ENCODE peak calls at places on chromosomes 13 and 19, in four cellular contexts. One of them, this sample, is unnamed.
A peak's percentile ranks its signal among the peaks of the same experiment; 100 is the strongest.

GRCh38 chr13:113493315-113493951 is 2.9 kb upstream of the DCUN1D2 start:
- DNase-seq in heart left ventricle: no peak
- DNase-seq in tibial artery: no peak
- DNase-seq in thyroid gland: no peak
- DNase-seq in this sample: peak; percentile 95

GRCh38 chr19:1250374-1251232 is 2.2 kb downstream of the MIDN start:
- DNase-seq in heart left ventricle: peak; percentile 82
- DNase-seq in tibial artery: no peak
- DNase-seq in thyroid gland: peak; percentile 57
- DNase-seq in this sample: peak; percentile 64

GRCh38 chr19:1296575-1297271 is 11.1 kb downstream of the EFNA2 start:
- DNase-seq in heart left ventricle: no peak
- DNase-seq in tibial artery: no peak
- DNase-seq in thyroid gland: no peak
- DNase-seq in this sample: no peak

GRCh38 chr13:74115138-74115537 is 19.1 kb downstream of the KLF12 start:
- DNase-seq in heart left ventricle: no peak
- DNase-seq in tibial artery: no peak
- DNase-seq in thyroid gland: no peak
- DNase-seq in this sample: peak; percentile 68

GRCh38 chr19:2795827-2796658 is 10.7 kb downstream of the THOP1 start:
- DNase-seq in heart left ventricle: no peak
- DNase-seq in tibial artery: no peak
- DNase-seq in thyroid gland: no peak
- DNase-seq in this sample: no peak

GRCh38 chr13:29993196-29993595 is 142.8 kb upstream of the UBL3 start:
- DNase-seq in heart left ventricle: no peak
- DNase-seq in tibial artery: no peak
- DNase-seq in thyroid gland: no peak
- DNase-seq in this sample: no peak

GRCh38 chr19:1258707-1259205 is 10.4 kb downstream of the MIDN start:
- DNase-seq in heart left ventricle: no peak
- DNase-seq in tibial artery: no peak
- DNase-seq in thyroid gland: no peak
- DNase-seq in this sample: no peak

GRCh38 chr19:18290250-18291018 is 9.0 kb upstream of the JUND start:
- DNase-seq in heart left ventricle: no peak
- DNase-seq in tibial artery: no peak
- DNase-seq in thyroid gland: no peak
- DNase-seq in this sample: peak; percentile 35

GRCh38 chr19:17530586-17530985 is 19.1 kb downstream of the PGLS start:
- DNase-seq in heart left ventricle: no peak
- DNase-seq in tibial artery: no peak
- DNase-seq in thyroid gland: no peak
- DNase-seq in this sample: no peak

GRCh38 chr19:12721656-12722565 is 1.8 kb downstream of the TNPO2 start:
- DNase-seq in heart left ventricle: peak; percentile 76
- DNase-seq in tibial artery: peak; percentile 68
- DNase-seq in thyroid gland: peak; percentile 69
- DNase-seq in this sample: peak; percentile 89

GRCh38 chr19:610801-611505 is 21.3 kb downstream of the HCN2 start:
- DNase-seq in heart left ventricle: peak; percentile 72
- DNase-seq in tibial artery: no peak
- DNase-seq in thyroid gland: no peak
- DNase-seq in this sample: peak; percentile 65

GRCh38 chr13:27853345-27853744 is 61.1 kb downstream of the GSX1 start:
- DNase-seq in heart left ventricle: no peak
- DNase-seq in tibial artery: no peak
- DNase-seq in thyroid gland: no peak
- DNase-seq in this sample: no peak

GRCh38 chr13:47611664-47612288 is 389.3 kb downstream of the SUCLA2 start:
- DNase-seq in heart left ventricle: no peak
- DNase-seq in tibial artery: no peak
- DNase-seq in thyroid gland: no peak
- DNase-seq in this sample: no peak

GRCh38 chr13:42876270-42876714 is 94.9 kb downstream of the FAM216B start:
- DNase-seq in heart left ventricle: no peak
- DNase-seq in tibial artery: no peak
- DNase-seq in thyroid gland: no peak
- DNase-seq in this sample: no peak

GRCh38 chr19:33350538-33351309 is 22.8 kb upstream of the CEBPG start:
- DNase-seq in heart left ventricle: no peak
- DNase-seq in tibial artery: peak; percentile 67
- DNase-seq in thyroid gland: no peak
- DNase-seq in this sample: peak; percentile 14

GRCh38 chr13:112690242-112690943 is 555 bp downstream of the ATP11A start:
- DNase-seq in heart left ventricle: peak; percentile 53
- DNase-seq in tibial artery: no peak
- DNase-seq in thyroid gland: peak; percentile 65
- DNase-seq in this sample: peak; percentile 55

GRCh38 chr13:111981006-111981405 is 85.9 kb upstream of the SOX1 start:
- DNase-seq in heart left ventricle: no peak
- DNase-seq in tibial artery: no peak
- DNase-seq in thyroid gland: no peak
- DNase-seq in this sample: no peak

GRCh38 chr13:110326263-110326904 is 19.3 kb downstream of the COL4A2 start:
- DNase-seq in heart left ventricle: no peak
- DNase-seq in tibial artery: no peak
- DNase-seq in thyroid gland: no peak
- DNase-seq in this sample: no peak

GRCh38 chr13:91836554-91836953 is 438.1 kb downstream of the GPC5 start:
- DNase-seq in heart left ventricle: no peak
- DNase-seq in tibial artery: no peak
- DNase-seq in thyroid gland: no peak
- DNase-seq in this sample: no peak

GRCh38 chr19:17450264-17451075 is 2.0 kb upstream of the TMEM221 start:
- DNase-seq in heart left ventricle: no peak
- DNase-seq in tibial artery: no peak
- DNase-seq in thyroid gland: no peak
- DNase-seq in this sample: no peak

GRCh38 chr13:36297259-36297599 is 385 bp downstream of the CCDC169 start:
- DNase-seq in heart left ventricle: no peak
- DNase-seq in tibial artery: no peak
- DNase-seq in thyroid gland: no peak
- DNase-seq in this sample: peak; percentile 61

GRCh38 chr13:70394149-70394548 is 285.9 kb upstream of the KLHL1 start:
- DNase-seq in heart left ventricle: no peak
- DNase-seq in tibial artery: no peak
- DNase-seq in thyroid gland: no peak
- DNase-seq in this sample: no peak

GRCh38 chr13:46382224-46382623 is 4.8 kb downstream of the RUBCNL start:
- DNase-seq in heart left ventricle: no peak
- DNase-seq in tibial artery: no peak
- DNase-seq in thyroid gland: no peak
- DNase-seq in this sample: no peak

GRCh38 chr19:13165091-13165997 is 15.1 kb downstream of the IER2 start:
- DNase-seq in heart left ventricle: no peak
- DNase-seq in tibial artery: no peak
- DNase-seq in thyroid gland: no peak
- DNase-seq in this sample: no peak

GRCh38 chr19:16814526-16815100 is 14.6 kb upstream of the SIN3B start:
- DNase-seq in heart left ventricle: no peak
- DNase-seq in tibial artery: no peak
- DNase-seq in thyroid gland: no peak
- DNase-seq in this sample: peak; percentile 29

GRCh38 chr19:2424686-2425621 is 2.4 kb downstream of the TIMM13 start:
- DNase-seq in heart left ventricle: no peak
- DNase-seq in tibial artery: no peak
- DNase-seq in thyroid gland: no peak
- DNase-seq in this sample: peak; percentile 69

GRCh38 chr13:98570929-98571372 is 6.0 kb downstream of the STK24 start:
- DNase-seq in heart left ventricle: no peak
- DNase-seq in tibial artery: no peak
- DNase-seq in thyroid gland: peak; percentile 43
- DNase-seq in this sample: no peak

GRCh38 chr19:31392514-31392913 is 43.3 kb upstream of the TSHZ3 start:
- DNase-seq in heart left ventricle: no peak
- DNase-seq in tibial artery: no peak
- DNase-seq in thyroid gland: no peak
- DNase-seq in this sample: peak; percentile 51

GRCh38 chr19:21593934-21594844 is 88.8 kb downstream of the ZNF429 start:
- DNase-seq in heart left ventricle: peak; percentile 41
- DNase-seq in tibial artery: peak; percentile 32
- DNase-seq in thyroid gland: no peak
- DNase-seq in this sample: no peak

GRCh38 chr19:16470911-16471811 is 609 bp downstream of the EPS15L1 start:
- DNase-seq in heart left ventricle: peak; percentile 27
- DNase-seq in tibial artery: peak; percentile 36
- DNase-seq in thyroid gland: no peak
- DNase-seq in this sample: peak; percentile 55

GRCh38 chr13:94305463-94305862 is 174.0 kb downstream of the DCT start:
- DNase-seq in heart left ventricle: no peak
- DNase-seq in tibial artery: peak; percentile 39
- DNase-seq in thyroid gland: no peak
- DNase-seq in this sample: peak; percentile 70

GRCh38 chr19:46495789-46496099 is at the start of gene PNMA8B:
- DNase-seq in heart left ventricle: peak; percentile 55
- DNase-seq in tibial artery: no peak
- DNase-seq in thyroid gland: peak; percentile 83
- DNase-seq in this sample: peak; percentile 71

GRCh38 chr19:35497406-35497805 is 7.1 kb upstream of the KRTDAP start:
- DNase-seq in heart left ventricle: no peak
- DNase-seq in tibial artery: no peak
- DNase-seq in thyroid gland: no peak
- DNase-seq in this sample: no peak

GRCh38 chr19:1146858-1147780 is 26.9 kb downstream of the SBNO2 start:
- DNase-seq in heart left ventricle: no peak
- DNase-seq in tibial artery: no peak
- DNase-seq in thyroid gland: no peak
- DNase-seq in this sample: no peak

DNA sequence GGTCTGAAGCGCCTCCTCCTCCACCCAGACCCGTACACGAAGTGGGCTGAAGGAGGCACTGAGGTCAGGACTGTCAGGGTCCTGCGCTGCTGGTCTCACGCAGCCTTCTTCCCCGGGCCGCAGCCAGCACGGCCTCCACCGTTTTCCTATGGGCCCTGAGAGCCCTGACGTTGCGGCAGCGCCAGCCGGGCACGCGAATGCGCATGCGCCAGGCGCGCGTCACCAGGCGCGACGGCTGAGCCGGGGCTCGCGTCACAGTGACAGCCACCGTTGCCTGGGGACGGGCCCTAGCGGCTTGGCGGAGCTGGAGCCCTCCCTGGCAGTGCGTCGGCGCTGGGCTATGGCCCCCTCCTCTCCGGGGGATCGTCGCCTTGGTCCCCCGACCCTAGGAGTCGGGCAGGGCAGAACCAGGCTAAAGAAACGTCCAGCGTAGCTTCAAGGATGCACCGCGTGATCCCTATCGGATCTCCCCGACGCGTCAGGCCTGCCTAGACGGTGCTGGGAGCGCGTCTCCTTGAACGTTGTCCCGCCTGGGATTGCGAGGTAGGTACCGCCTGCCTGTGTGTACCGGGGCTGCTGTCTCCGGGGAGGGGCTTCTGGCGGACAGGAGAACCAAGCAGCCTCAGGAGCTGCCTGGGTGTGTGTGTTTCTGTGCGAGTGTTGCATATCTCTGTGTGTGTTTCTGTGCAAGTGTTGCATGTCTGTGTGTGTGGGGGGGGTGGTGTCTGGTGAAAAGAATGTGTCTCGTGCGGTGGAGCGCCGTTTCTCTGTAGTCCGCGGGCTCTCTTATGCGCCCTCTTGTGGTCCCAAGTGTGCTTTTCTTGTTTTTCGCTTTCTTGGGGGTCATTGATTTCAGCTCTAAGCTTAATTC is 43.2 kb downstream of the ZNF571 start:
- DNase-seq in heart left ventricle: peak; percentile 62
- DNase-seq in tibial artery: no peak
- DNase-seq in thyroid gland: no peak
- DNase-seq in this sample: peak; percentile 18
- H3K4me3 ChIP-seq in heart left ventricle: peak overlapping the region; percentile 65
- H3K4me3 ChIP-seq in tibial artery: no peak overlapping the region
- H3K4me3 ChIP-seq in thyroid gland: no peak overlapping the region
- H3K4me3 ChIP-seq in this sample: peak overlapping the region; percentile 70

GRCh38 chr19:39400997-39401548 is 5.6 kb upstream of the ZFP36 start:
- DNase-seq in heart left ventricle: no peak
- DNase-seq in tibial artery: no peak
- DNase-seq in thyroid gland: no peak
- DNase-seq in this sample: no peak

GRCh38 chr19:39399684-39400465 is 6.8 kb upstream of the ZFP36 start:
- DNase-seq in heart left ventricle: no peak
- DNase-seq in tibial artery: no peak
- DNase-seq in thyroid gland: peak; percentile 93
- DNase-seq in this sample: no peak

GRCh38 chr19:39397360-39398296 is 6.5 kb downstream of the MED29 start:
- DNase-seq in heart left ventricle: peak; percentile 90
- DNase-seq in tibial artery: peak; percentile 91
- DNase-seq in thyroid gland: peak; percentile 85
- DNase-seq in this sample: peak; percentile 94

GRCh38 chr19:39401549-39402416 is 4.9 kb upstream of the ZFP36 start:
- DNase-seq in heart left ventricle: no peak
- DNase-seq in tibial artery: peak; percentile 64
- DNase-seq in thyroid gland: peak; percentile 35
- DNase-seq in this sample: peak; percentile 44

DNA sequence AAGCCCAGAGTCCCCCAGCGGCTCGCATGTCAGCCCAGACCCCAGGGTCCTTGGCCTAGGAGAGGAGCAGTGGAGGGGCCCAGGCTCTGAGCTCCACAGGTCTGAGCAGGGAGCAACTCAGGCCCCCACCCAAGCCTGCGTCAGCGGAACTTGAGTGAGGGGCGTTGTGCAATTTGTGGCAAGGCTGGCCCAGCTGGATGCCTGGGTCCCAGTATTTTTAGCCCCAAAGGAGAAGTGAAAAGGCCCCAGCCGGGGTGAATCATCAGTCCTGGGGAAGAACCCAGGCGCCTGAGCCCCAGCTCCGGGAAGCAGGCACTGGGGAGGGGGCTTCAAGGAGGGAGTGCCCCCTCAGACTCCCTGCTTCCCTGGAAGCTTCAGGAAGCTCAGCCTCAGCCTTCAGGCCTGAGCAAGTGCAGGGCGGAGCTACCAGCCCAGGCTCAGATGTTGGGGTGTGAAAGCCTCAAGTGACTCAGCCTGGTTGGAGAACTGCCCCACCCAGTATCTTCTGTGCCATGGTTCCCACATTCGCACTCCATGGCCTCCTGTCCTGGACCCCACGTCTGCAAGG is 7.2 kb downstream of the MED29 start:
- DNase-seq in heart left ventricle: peak; percentile 78
- DNase-seq in tibial artery: peak; percentile 86
- DNase-seq in thyroid gland: peak; percentile 53
- DNase-seq in this sample: peak; percentile 72
- H3K4me1 ChIP-seq in heart left ventricle: peaks cover 23% of the 10 kb centered on the region
- H3K4me1 ChIP-seq in tibial artery: peaks cover 24% of the 10 kb centered on the region
- H3K4me1 ChIP-seq in thyroid gland: peaks cover 33% of the 10 kb centered on the region
- H3K4me1 ChIP-seq in this sample: peaks cover 32% of the 10 kb centered on the region

GRCh38 chr13:108494991-108495661 is 134.3 kb upstream of the MYO16 start:
- DNase-seq in heart left ventricle: no peak
- DNase-seq in tibial artery: no peak
- DNase-seq in thyroid gland: no peak
- DNase-seq in this sample: peak; percentile 18

GRCh38 chr13:108495686-108496363 is 133.6 kb upstream of the MYO16 start:
- DNase-seq in heart left ventricle: no peak
- DNase-seq in tibial artery: no peak
- DNase-seq in thyroid gland: no peak
- DNase-seq in this sample: peak; percentile 13

GRCh38 chr13:108496364-108497215 is 132.8 kb upstream of the MYO16 start:
- DNase-seq in heart left ventricle: no peak
- DNase-seq in tibial artery: no peak
- DNase-seq in thyroid gland: no peak
- DNase-seq in this sample: peak; percentile 13
- H3K4me3 ChIP-seq in heart left ventricle: peak overlapping the region; percentile 20
- H3K4me3 ChIP-seq in tibial artery: no peak overlapping the region
- H3K4me3 ChIP-seq in thyroid gland: no peak overlapping the region
- H3K4me3 ChIP-seq in this sample: peak overlapping the region; percentile 55

GRCh38 chr13:79141082-79141481 is 265.0 kb downstream of the RBM26 start:
- DNase-seq in heart left ventricle: no peak
- DNase-seq in tibial artery: no peak
- DNase-seq in thyroid gland: no peak
- DNase-seq in this sample: no peak
- H3K4me1 ChIP-seq in heart left ventricle: no peaks in the 10 kb centered on the region
- H3K4me1 ChIP-seq in tibial artery: no peaks in the 10 kb centered on the region
- H3K4me1 ChIP-seq in thyroid gland: no peaks in the 10 kb centered on the region
- H3K4me1 ChIP-seq in this sample: no peaks in the 10 kb centered on the region

This sample was measured in adipocyte.